ENCODE peak calls at places on chromosomes 4 and X, in ten cellular contexts. A is A549, E is upper lobe of left lung, J is HepG2, G is ovary, N is transverse colon, B is SK-N-SH, Z is sigmoid colon, W is H1, Q is stomach. F is an unnamed sample. For H3K9me3, the result is how much of the 10 kb centered on the place peaks cover.

GRCh38 chrX:109709129-109709631 is 23.9 kb downstream of the ACSL4 start:
- DNase-seq in B (no peak), N (no peak), E (no peak), Z (no peak), J (peak), Q (no peak), W (no peak), A (no peak), G (no peak), F (no peak)

GRCh38 chrX:19760345-19760744 is 127.1 kb downstream of the SH3KBP1 start:
- DNase-seq in E (no peak), N (no peak), J (no peak), W (no peak), G (no peak), A (no peak), B (peak), Z (no peak), Q (no peak), F (no peak)

GRCh38 chr4:118343501-118343900 is 9.3 kb downstream of the PRSS12 start:
- DNase-seq in Q (no peak), G (no peak), J (no peak), E (no peak), W (no peak), B (no peak), N (no peak), Z (no peak), A (no peak), F (no peak)

GRCh38 chrX:138890491-138890890 is 179.0 kb upstream of the FGF13 start:
- DNase-seq in B (no peak), G (no peak), Z (no peak), A (no peak), Q (no peak), N (no peak), J (no peak), E (no peak), W (no peak), F (no peak)

GRCh38 chr4:151540728-151541437 is 131.9 kb downstream of the FHIP1A start:
- DNase-seq in E (no peak), N (peak), Z (no peak), J (no peak), W (no peak), A (peak), B (peak), G (no peak), Q (no peak), F (no peak)

GRCh38 chr4:41256131-41256739 is 493 bp upstream of the UCHL1 start:
- DNase-seq in E (no peak), A (peak), W (no peak), J (no peak), Q (no peak), B (peak), Z (no peak), N (no peak), G (no peak), F (no peak)

GRCh38 chr4:7642764-7643495 is 208.2 kb upstream of the PSAPL1 start:
- DNase-seq in Q (no peak), B (no peak), W (no peak), E (no peak), Z (no peak), G (no peak), N (no peak), J (no peak), A (no peak), F (no peak)

GRCh38 chrX:9535101-9535500 is 70.2 kb downstream of the TBL1X start:
- DNase-seq in A (no peak), E (no peak), G (no peak), J (no peak), Z (no peak), Q (no peak), N (no peak), B (no peak), W (no peak), F (no peak)

GRCh38 chr4:87950516-87950915 is 25.0 kb upstream of the SPP1 start:
- DNase-seq in E (no peak), Z (no peak), A (no peak), Q (no peak), W (no peak), N (no peak), J (no peak), B (no peak), G (no peak), F (no peak)

GRCh38 chr4:21327976-21328700 is 620.4 kb downstream of the KCNIP4 start:
- DNase-seq in J (no peak), E (no peak), Z (no peak), W (no peak), N (no peak), G (no peak), Q (no peak), B (no peak), A (no peak), F (no peak)

GRCh38 chr4:1532549-1533395 is 126.5 kb upstream of the NKX1-1 start:
- DNase-seq in J (no peak), G (no peak), E (peak), N (no peak), Q (no peak), Z (no peak), W (no peak), B (no peak), A (no peak), F (no peak)

GRCh38 chr4:155849042-155849441 is 17.0 kb downstream of the ASIC5 start:
- DNase-seq in Z (no peak), W (no peak), N (no peak), G (no peak), E (no peak), J (no peak), B (no peak), A (no peak), Q (no peak), F (no peak)

GRCh38 chr4:163528618-163529017 is 34.1 kb downstream of the TMA16 start:
- DNase-seq in Q (no peak), B (no peak), Z (no peak), G (no peak), J (no peak), A (no peak), W (no peak), N (no peak), E (no peak), F (no peak)

GRCh38 chr4:131430302-131430701 is 1718.8 kb upstream of the PCDH10 start:
- DNase-seq in Q (no peak), E (no peak), W (no peak), J (no peak), N (no peak), A (no peak), B (no peak), G (no peak), Z (no peak), F (no peak)

GRCh38 chrX:3713225-3713936 is at the start of gene PRKX:
- DNase-seq in G (peak), N (peak), Q (peak), A (peak), E (peak), W (peak), Z (peak), J (no peak), B (peak), F (no peak)

GRCh38 chrX:149074429-149074828 is 430.7 kb downstream of the IDS start:
- DNase-seq in G (no peak), A (no peak), N (no peak), Q (no peak), B (no peak), Z (no peak), W (no peak), E (no peak), J (no peak), F (peak)

GRCh38 chr4:77157859-77158486 is 966 bp downstream of the CCNG2 start:
- DNase-seq in N (peak), B (peak), W (peak), J (peak), E (peak), A (peak), Q (peak), Z (peak), G (peak), F (peak)

GRCh38 chr4:158170691-158171455 is 2.0 kb downstream of the GASK1B start:
- DNase-seq in J (peak), B (no peak), A (no peak), Z (peak), G (peak), Q (no peak), W (peak), E (peak), N (peak), F (peak)
- H3K4me3 ChIP-seq in J (peak), B (no peak), A (no peak), Z (peak), G (peak), Q (peak), W (no peak), E (peak), N (peak), F (peak)

GRCh38 chr4:445410-445809 is 53.5 kb downstream of the ZNF721 start:
- DNase-seq in E (no peak), W (no peak), G (no peak), Q (no peak), J (no peak), B (no peak), Z (no peak), A (no peak), N (no peak), F (no peak)
- H3K9me3 ChIP-seq in E (half or more), W (half or more), G (half or more), Q (half or more), J (half or more), B (half or more), Z (half or more), A (half or more), N (half or more), F (under half)

GRCh38 chrX:93874554-93874953 is 200.5 kb downstream of the FAM133A start:
- DNase-seq in E (no peak), B (peak), A (no peak), Z (no peak), G (no peak), W (peak), N (no peak), J (peak), Q (no peak), F (peak)
- TF ChIP-seq EP300 in E (no peak), B (no peak), A (no peak), Z (no peak), G (no peak), W (no peak), N (no peak), J (no peak), Q (no peak), F (no peak)

GRCh38 chr4:15652191-15652590 is 3.0 kb downstream of the FBXL5 start:
- DNase-seq in Z (no peak), J (no peak), B (no peak), N (no peak), E (no peak), G (no peak), Q (no peak), W (no peak), A (no peak), F (no peak)

GRCh38 chr4:15648600-15648999 is 6.6 kb downstream of the FBXL5 start:
- DNase-seq in B (no peak), G (no peak), N (no peak), Z (no peak), Q (no peak), J (no peak), E (no peak), A (no peak), W (no peak), F (no peak)

GRCh38 chr4:15651682-15652081 is 3.5 kb downstream of the FBXL5 start:
- DNase-seq in Q (no peak), J (no peak), B (no peak), Z (no peak), N (no peak), A (no peak), E (no peak), W (no peak), G (no peak), F (no peak)

GRCh38 chr4:15653430-15653829 is 1.7 kb downstream of the FBXL5 start:
- DNase-seq in N (no peak), E (no peak), Q (no peak), A (no peak), G (no peak), B (no peak), J (no peak), Z (no peak), W (no peak), F (no peak)

GRCh38 chr4:15649914-15650545 is 5.1 kb downstream of the FBXL5 start:
- DNase-seq in J (peak), E (no peak), N (peak), W (no peak), Z (no peak), B (peak), G (peak), Q (no peak), A (peak), F (peak)
- H3K4me3 ChIP-seq in J (no peak), E (no peak), N (no peak), W (no peak), Z (no peak), B (no peak), G (no peak), Q (no peak), A (no peak), F (no peak)

DNA sequence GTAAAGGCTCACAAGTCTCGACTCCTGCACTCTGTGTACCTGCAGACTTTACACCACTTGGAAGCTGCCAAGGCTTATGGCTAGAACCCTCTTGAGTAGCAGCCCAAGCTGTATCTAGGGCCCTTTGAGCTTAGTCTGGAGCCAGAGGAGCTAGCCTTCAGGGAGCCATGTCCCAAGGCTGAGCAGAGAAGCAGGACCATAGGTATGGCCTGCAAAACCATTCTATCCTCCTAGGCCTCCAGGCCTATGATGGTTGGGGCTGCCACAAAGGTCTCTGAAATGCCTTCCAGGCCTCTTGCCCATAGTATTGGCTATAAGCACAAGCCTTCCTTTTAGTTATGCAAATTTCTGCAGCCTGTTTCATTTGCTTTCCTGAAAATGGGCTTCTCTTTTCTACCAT is 380.7 kb upstream of the CPXCR1 start:
- DNase-seq in E (no peak), J (no peak), N (no peak), Q (no peak), G (no peak), B (no peak), Z (no peak), A (no peak), W (no peak), F (no peak)
- H3K9me3 ChIP-seq in E (under half), J (under half), N (under half), Q (under half), G (under half), B (under half), Z (under half), A (under half), W (under half), F (under half)

DNA sequence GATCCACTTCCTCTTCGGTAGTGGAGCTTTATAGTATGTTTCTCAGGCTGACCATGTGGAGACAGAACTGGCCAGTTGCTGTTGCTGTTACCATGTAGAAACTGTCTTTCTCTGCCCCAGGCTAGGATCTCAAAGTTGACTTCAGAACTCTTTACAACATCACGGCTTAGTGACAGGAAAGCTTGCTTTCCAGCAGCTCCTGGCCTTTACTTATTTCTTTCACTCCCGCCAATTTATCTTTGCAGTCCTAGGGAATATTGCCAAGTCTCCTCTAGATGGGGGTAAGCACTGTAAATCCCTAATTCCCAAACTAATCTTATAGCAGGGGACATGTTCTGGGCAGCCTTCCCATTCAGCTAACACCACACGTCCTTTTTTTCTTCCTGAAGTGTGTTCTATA is 631.6 kb downstream of the SPRY1 start:
- DNase-seq in W (no peak), G (no peak), Q (no peak), A (no peak), E (no peak), N (no peak), Z (no peak), J (no peak), B (no peak), F (no peak)
- TF ChIP-seq EP300 in W (no peak), G (no peak), Q (no peak), A (no peak), E (no peak), N (no peak), Z (no peak), J (no peak), B (no peak), F (no peak)

DNA sequence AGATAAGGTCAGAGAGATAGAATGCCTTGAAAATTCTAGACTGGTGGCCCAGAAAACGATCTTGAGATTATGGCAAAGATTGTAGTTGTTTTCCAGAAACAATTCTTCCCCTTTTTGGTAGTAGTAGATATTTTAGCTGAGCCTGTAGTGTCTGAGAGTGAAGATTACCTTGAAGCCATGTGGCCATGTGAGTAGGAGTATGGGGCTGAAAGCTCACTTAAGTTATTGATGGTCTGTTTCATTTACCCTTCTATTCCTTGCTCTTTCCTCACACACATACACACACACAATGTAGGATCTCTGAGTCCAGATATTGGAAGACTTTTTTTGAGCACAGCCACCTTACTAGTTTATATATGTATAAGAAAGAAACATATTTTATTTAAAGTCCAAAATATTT is 941.6 kb upstream of the GRID2 start:
- DNase-seq in A (no peak), W (no peak), G (no peak), B (no peak), J (no peak), E (no peak), Z (no peak), N (no peak), Q (no peak), F (no peak)
- H3K4me3 ChIP-seq in A (no peak), W (no peak), G (no peak), B (no peak), J (no peak), E (no peak), Z (no peak), N (no peak), Q (no peak), F (no peak)

GRCh38 chr4:12173496-12173895 is 744.8 kb upstream of the HS3ST1 start:
- DNase-seq in J (no peak), B (no peak), Q (no peak), A (no peak), N (no peak), E (no peak), G (no peak), Z (no peak), W (no peak), F (no peak)

GRCh38 chr4:12170308-12170707 is 741.6 kb upstream of the HS3ST1 start:
- DNase-seq in W (no peak), A (no peak), G (no peak), E (no peak), Q (no peak), J (no peak), B (no peak), N (no peak), Z (no peak), F (no peak)

GRCh38 chr4:12172198-12172970 is 743.7 kb upstream of the HS3ST1 start:
- DNase-seq in E (no peak), B (no peak), Q (no peak), A (no peak), W (no peak), J (no peak), G (no peak), N (no peak), Z (no peak), F (no peak)
- H3K9me3 ChIP-seq in E (under half), B (under half), Q (under half), A (under half), W (under half), J (half or more), G (under half), N (under half), Z (under half), F (under half)

GRCh38 chr4:140157341-140157740 is 3.4 kb upstream of the MAML3 start:
- DNase-seq in A (no peak), Z (no peak), E (no peak), N (no peak), B (no peak), G (no peak), W (no peak), Q (no peak), J (no peak), F (no peak)
- TF ChIP-seq EP300 in A (no peak), Z (no peak), E (no peak), N (no peak), B (no peak), G (no peak), W (no peak), Q (no peak), J (no peak), F (no peak)

GRCh38 chrX:100635989-100636320 is 651 bp downstream of the TSPAN6 start:
- DNase-seq in B (no peak), Z (no peak), W (no peak), Q (no peak), J (no peak), G (no peak), A (no peak), N (no peak), E (no peak), F (no peak)
- H3K4me3 ChIP-seq in B (peak), Z (peak), W (peak), Q (peak), J (peak), G (peak), A (peak), N (peak), E (peak), F (peak)

F was measured in tibial nerve.